ENCODE peak calls at places on chromosomes 2 and 18, in seven cellular contexts. V is breast epithelium, T is GM12891, A is SK-N-MC, M is prostate gland, P is transverse colon, U is K562. F is an unnamed sample.

GRCh38 chr18:38450876-38451275 is 885.3 kb upstream of the CELF4 start:
- DNase-seq in V (no peak), T (no peak), A (no peak), M (no peak), P (no peak), U (no peak), F (no peak)

GRCh38 chr2:226733189-226733858 is 66.3 kb downstream of the IRS1 start:
- DNase-seq in V (no peak), T (no peak), A (no peak), M (no peak), P (no peak), U (no peak), F (no peak)

GRCh38 chr2:166665991-166666940 is 172.2 kb upstream of the SCN7A start:
- DNase-seq in V (no peak), T (no peak), A (peak; percentile 28), M (no peak), P (no peak), U (no peak), F (no peak)

GRCh38 chr2:125405816-125406215 is 1250.1 kb upstream of the GYPC start:
- DNase-seq in V (no peak), T (no peak), A (no peak), M (no peak), P (no peak), U (no peak), F (no peak)

GRCh38 chr18:62897153-62897552 is 181.8 kb downstream of the PHLPP1 start:
- DNase-seq in V (no peak), T (no peak), A (no peak), M (no peak), P (no peak), U (no peak), F (no peak)

GRCh38 chr2:234607691-234608090 is 110.8 kb upstream of the ARL4C start:
- DNase-seq in V (no peak), T (no peak), A (no peak), M (no peak), P (no peak), U (no peak), F (no peak)

GRCh38 chr2:165013944-165014619 is 58.8 kb upstream of the SLC38A11 start:
- DNase-seq in V (no peak), T (no peak), A (no peak), M (no peak), P (no peak), U (no peak), F (no peak)

GRCh38 chr2:220932041-220932440 is 640.1 kb downstream of the EPHA4 start:
- DNase-seq in V (no peak), T (no peak), A (no peak), M (no peak), P (no peak), U (no peak), F (no peak)

GRCh38 chr2:117931978-117932377 is 81.9 kb downstream of the CCDC93 start:
- DNase-seq in V (no peak), T (no peak), A (no peak), M (no peak), P (no peak), U (no peak), F (no peak)

GRCh38 chr2:67399831-67400489 is 2.8 kb downstream of the ETAA1 start:
- DNase-seq in V (no peak), T (no peak), A (no peak), M (no peak), P (no peak), U (no peak), F (no peak)

GRCh38 chr2:134917958-134918517 is 584 bp upstream of the CCNT2 start:
- DNase-seq in V (peak; percentile 90), T (no peak), A (peak; percentile 51), M (peak; percentile 85), P (no peak), U (no peak), F (no peak)
- TF ChIP-seq POLR2AphosphoS5 in V (peak; percentile 15), T (peak; percentile 81), A (peak; percentile 92), M (peak; percentile 39), P (peak; percentile 82), U (peak; percentile 77), F (peak; percentile 91)

DNA sequence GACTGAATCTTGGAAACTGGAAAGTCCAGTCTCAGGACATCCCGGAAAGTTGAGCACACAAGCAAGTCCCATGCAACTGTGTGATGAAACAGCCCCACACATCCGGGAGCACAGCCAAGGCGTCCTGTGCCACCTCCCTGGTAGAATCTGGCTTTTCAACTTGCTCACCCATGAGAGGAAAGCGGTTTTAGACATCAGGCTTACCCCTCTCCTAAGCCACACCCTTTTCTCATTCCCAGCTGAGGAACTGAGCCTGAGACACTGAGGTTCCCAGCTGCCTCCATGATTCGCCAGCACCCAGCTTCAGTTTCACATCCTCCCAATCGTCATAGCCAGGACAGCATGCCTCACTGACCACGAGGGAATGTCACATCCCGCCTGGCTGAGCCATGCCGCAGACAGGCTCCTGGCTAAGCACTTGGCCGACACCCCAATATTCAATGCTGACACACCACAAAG is 60.3 kb downstream of the STEAP3 start:
- DNase-seq in V (peak; percentile 97), T (no peak), A (no peak), M (peak; percentile 95), P (peak; percentile 24), U (no peak), F (no peak)
- TF ChIP-seq POLR2AphosphoS5 in V (peak; percentile 76), T (no peak), A (no peak), M (peak; percentile 90), P (no peak), U (no peak), F (no peak)

GRCh38 chr2:106562232-106562631 is 75.1 kb downstream of the CD8B2 start:
- DNase-seq in V (no peak), T (no peak), A (no peak), M (peak; percentile 49), P (no peak), U (no peak), F (no peak)
- TF ChIP-seq POLR2AphosphoS5 in V (no peak), T (no peak), A (no peak), M (no peak), P (no peak), U (no peak), F (no peak)

GRCh38 chr18:60861575-60861974 is 471.7 kb upstream of the CDH20 start:
- DNase-seq in V (no peak), T (no peak), A (peak; percentile 8), M (no peak), P (no peak), U (no peak), F (no peak)
- TF ChIP-seq POLR2AphosphoS5 in V (no peak), T (no peak), A (no peak), M (no peak), P (no peak), U (no peak), F (no peak)

DNA sequence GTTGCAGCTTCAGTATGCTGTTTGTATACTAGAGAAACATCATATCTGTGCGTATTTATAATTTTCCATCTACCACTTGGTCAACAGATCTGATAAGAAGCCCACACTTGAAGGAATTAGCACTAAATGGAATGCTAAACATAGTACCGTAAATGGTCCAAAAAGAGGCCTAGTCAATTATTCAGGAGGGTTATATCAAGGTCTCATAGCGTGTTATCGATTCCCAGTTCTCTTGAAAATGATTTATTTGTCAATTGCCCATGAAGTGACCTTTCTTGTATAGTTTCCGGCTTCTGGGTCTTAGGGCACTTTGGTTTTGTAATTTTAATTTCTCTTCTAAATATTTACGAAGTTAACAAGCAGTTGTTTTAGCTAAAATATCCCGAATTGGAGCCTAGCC is 18.4 kb downstream of the SH3RF3 start:
- DNase-seq in V (no peak), T (no peak), A (no peak), M (no peak), P (no peak), U (no peak), F (no peak)
- TF ChIP-seq POLR2AphosphoS5 in V (no peak), T (no peak), A (no peak), M (no peak), P (no peak), U (no peak), F (no peak)

GRCh38 chr2:16663121-16663905 is 2.3 kb downstream of the CYRIA start:
- DNase-seq in V (no peak), T (no peak), A (no peak), M (no peak), P (no peak), U (no peak), F (no peak)

GRCh38 chr2:16664809-16665745 is 557 bp downstream of the CYRIA start:
- DNase-seq in V (no peak), T (no peak), A (no peak), M (no peak), P (no peak), U (no peak), F (no peak)

GRCh38 chr2:16665746-16666452 is at the start of gene CYRIA:
- DNase-seq in V (no peak), T (peak; percentile 28), A (no peak), M (peak; percentile 59), P (peak; percentile 77), U (peak; percentile 87), F (peak; percentile 37)

GRCh38 chr2:16662440-16662839 is 3.2 kb downstream of the CYRIA start:
- DNase-seq in V (no peak), T (no peak), A (no peak), M (no peak), P (no peak), U (no peak), F (no peak)

DNA sequence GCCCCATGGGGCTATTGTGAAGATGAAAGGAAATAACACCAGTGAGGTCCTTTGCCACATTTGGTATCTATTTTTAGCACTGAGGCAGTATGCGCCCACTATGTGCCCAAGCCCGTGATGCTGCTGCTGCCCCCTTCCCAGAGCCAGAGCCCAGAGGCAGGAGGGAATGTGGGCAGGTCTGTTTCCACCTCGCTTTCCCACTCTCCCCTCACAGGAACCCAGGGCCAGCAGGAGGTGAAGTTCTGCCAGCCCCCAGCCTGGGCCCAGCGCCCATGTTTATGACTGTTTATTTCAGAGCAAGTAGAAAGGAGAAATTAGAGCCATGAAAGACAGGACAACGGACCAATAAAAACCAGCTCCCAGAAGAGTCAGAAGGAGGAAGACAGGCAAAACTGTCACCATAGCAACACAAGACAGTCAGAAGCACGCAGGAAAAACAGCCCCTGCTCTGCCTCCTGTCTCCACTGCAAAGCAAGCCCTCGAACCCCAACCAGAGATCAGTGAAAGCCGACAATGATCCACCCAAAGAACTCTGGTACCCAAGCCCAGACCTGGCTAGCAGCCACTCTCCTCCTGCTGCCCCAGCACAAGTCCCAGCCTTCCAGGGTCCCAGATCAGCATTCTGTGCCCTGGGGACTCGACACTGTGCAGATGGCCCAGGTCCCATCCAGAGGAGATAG is 1.4 kb downstream of the CYRIA start:
- DNase-seq in V (no peak), T (no peak), A (no peak), M (peak; percentile 83), P (peak; percentile 48), U (no peak), F (no peak)
- TF ChIP-seq POLR2AphosphoS5 in V (no peak), T (no peak), A (no peak), M (peak; percentile 77), P (no peak), U (no peak), F (no peak)

GRCh38 chr18:60872434-60872833 is 460.8 kb upstream of the CDH20 start:
- DNase-seq in V (no peak), T (no peak), A (no peak), M (no peak), P (no peak), U (no peak), F (no peak)
- TF ChIP-seq POLR2AphosphoS5 in V (no peak), T (no peak), A (no peak), M (no peak), P (no peak), U (no peak), F (no peak)

GRCh38 chr2:228369400-228370031 is 188.0 kb upstream of the SPHKAP start:
- DNase-seq in V (no peak), T (no peak), A (no peak), M (no peak), P (no peak), U (no peak), F (no peak)
- TF ChIP-seq POLR2AphosphoS5 in V (no peak), T (no peak), A (no peak), M (no peak), P (no peak), U (no peak), F (no peak)

GRCh38 chr2:182066439-182067061 is 80.9 kb downstream of the PPP1R1C start:
- DNase-seq in V (no peak), T (no peak), A (no peak), M (no peak), P (no peak), U (no peak), F (no peak)
- TF ChIP-seq POLR2AphosphoS5 in V (no peak), T (no peak), A (no peak), M (no peak), P (no peak), U (no peak), F (no peak)

F was measured in GM12892.